ENCODE peak calls at places on chromosomes 16 and 17, in nine cellular contexts. One of them, this sample, is unnamed.

GRCh38 chr17:76540381-76541300 is 797 bp downstream of the PRCD start:
- DNase-seq in NCI-H2081: peak; percentile 78
- DNase-seq in Calu3: peak; percentile 89
- DNase-seq in NAMALWA: peak; percentile 52
- DNase-seq in HT1080: peak; percentile 73
- DNase-seq in foreskin fibroblast: peak; percentile 98
- DNase-seq in T-helper 1 cell: peak; percentile 26
- DNase-seq in NCI-H1105: peak; percentile 68
- DNase-seq in naive B cell: peak; percentile 24
- DNase-seq in this sample: peak; percentile 95

GRCh38 chr16:16118337-16118736 is 105.0 kb downstream of the ABCC6 start:
- DNase-seq in NCI-H2081: no peak
- DNase-seq in Calu3: no peak
- DNase-seq in NAMALWA: no peak
- DNase-seq in HT1080: no peak
- DNase-seq in foreskin fibroblast: no peak
- DNase-seq in T-helper 1 cell: no peak
- DNase-seq in NCI-H1105: no peak
- DNase-seq in naive B cell: no peak
- DNase-seq in this sample: no peak

GRCh38 chr17:79171152-79171551 is 96.5 kb downstream of the ENGASE start:
- DNase-seq in NCI-H2081: no peak
- DNase-seq in Calu3: no peak
- DNase-seq in NAMALWA: no peak
- DNase-seq in HT1080: no peak
- DNase-seq in foreskin fibroblast: peak; percentile 39
- DNase-seq in T-helper 1 cell: no peak
- DNase-seq in NCI-H1105: no peak
- DNase-seq in naive B cell: no peak
- DNase-seq in this sample: no peak

GRCh38 chr17:57638284-57638683 is 106.8 kb downstream of the CCDC182 start:
- DNase-seq in NCI-H2081: no peak
- DNase-seq in Calu3: no peak
- DNase-seq in NAMALWA: no peak
- DNase-seq in HT1080: no peak
- DNase-seq in foreskin fibroblast: no peak
- DNase-seq in T-helper 1 cell: no peak
- DNase-seq in NCI-H1105: no peak
- DNase-seq in naive B cell: no peak
- DNase-seq in this sample: no peak

GRCh38 chr17:42122371-42123303 is at the start of gene HSPB9:
- DNase-seq in NCI-H2081: peak; percentile 23
- DNase-seq in Calu3: no peak
- DNase-seq in NAMALWA: no peak
- DNase-seq in HT1080: no peak
- DNase-seq in foreskin fibroblast: peak; percentile 26
- DNase-seq in T-helper 1 cell: no peak
- DNase-seq in NCI-H1105: peak; percentile 59
- DNase-seq in naive B cell: no peak
- DNase-seq in this sample: peak; percentile 88

GRCh38 chr17:43393944-43394482 is 4.8 kb upstream of the ARL4D start:
- DNase-seq in NCI-H2081: peak; percentile 89
- DNase-seq in Calu3: peak; percentile 96
- DNase-seq in NAMALWA: peak; percentile 92
- DNase-seq in HT1080: peak; percentile 72
- DNase-seq in foreskin fibroblast: peak; percentile 93
- DNase-seq in T-helper 1 cell: peak; percentile 82
- DNase-seq in NCI-H1105: peak; percentile 73
- DNase-seq in naive B cell: peak; percentile 82
- DNase-seq in this sample: peak; percentile 91

GRCh38 chr17:70076189-70076588 is 1.2 kb downstream of the KCNJ16 start:
- DNase-seq in NCI-H2081: no peak
- DNase-seq in Calu3: no peak
- DNase-seq in NAMALWA: no peak
- DNase-seq in HT1080: no peak
- DNase-seq in foreskin fibroblast: peak; percentile 36
- DNase-seq in T-helper 1 cell: no peak
- DNase-seq in NCI-H1105: no peak
- DNase-seq in naive B cell: no peak
- DNase-seq in this sample: no peak

GRCh38 chr17:82305727-82306300 is 11.6 kb downstream of the CD7 start:
- DNase-seq in NCI-H2081: no peak
- DNase-seq in Calu3: no peak
- DNase-seq in NAMALWA: no peak
- DNase-seq in HT1080: no peak
- DNase-seq in foreskin fibroblast: peak; percentile 47
- DNase-seq in T-helper 1 cell: no peak
- DNase-seq in NCI-H1105: no peak
- DNase-seq in naive B cell: no peak
- DNase-seq in this sample: no peak

GRCh38 chr16:81567987-81568748 is 123.6 kb downstream of the CMIP start:
- DNase-seq in NCI-H2081: no peak
- DNase-seq in Calu3: peak; percentile 81
- DNase-seq in NAMALWA: no peak
- DNase-seq in HT1080: peak; percentile 77
- DNase-seq in foreskin fibroblast: peak; percentile 84
- DNase-seq in T-helper 1 cell: no peak
- DNase-seq in NCI-H1105: no peak
- DNase-seq in naive B cell: no peak
- DNase-seq in this sample: no peak

GRCh38 chr17:3771140-3771539 is 29.8 kb downstream of the ITGAE start:
- DNase-seq in NCI-H2081: no peak
- DNase-seq in Calu3: no peak
- DNase-seq in NAMALWA: no peak
- DNase-seq in HT1080: no peak
- DNase-seq in foreskin fibroblast: no peak
- DNase-seq in T-helper 1 cell: no peak
- DNase-seq in NCI-H1105: no peak
- DNase-seq in naive B cell: no peak
- DNase-seq in this sample: no peak

GRCh38 chr17:77708049-77708448 is 250.5 kb upstream of the TNRC6C start:
- DNase-seq in NCI-H2081: no peak
- DNase-seq in Calu3: no peak
- DNase-seq in NAMALWA: no peak
- DNase-seq in HT1080: no peak
- DNase-seq in foreskin fibroblast: no peak
- DNase-seq in T-helper 1 cell: no peak
- DNase-seq in NCI-H1105: no peak
- DNase-seq in naive B cell: no peak
- DNase-seq in this sample: no peak

GRCh38 chr17:15249487-15249886 is 15.6 kb downstream of the PMP22 start:
- DNase-seq in NCI-H2081: no peak
- DNase-seq in Calu3: no peak
- DNase-seq in NAMALWA: no peak
- DNase-seq in HT1080: no peak
- DNase-seq in foreskin fibroblast: no peak
- DNase-seq in T-helper 1 cell: no peak
- DNase-seq in NCI-H1105: no peak
- DNase-seq in naive B cell: no peak
- DNase-seq in this sample: no peak

GRCh38 chr17:64058547-64059115 is 38.2 kb upstream of the ICAM2 start:
- DNase-seq in NCI-H2081: no peak
- DNase-seq in Calu3: no peak
- DNase-seq in NAMALWA: peak; percentile 74
- DNase-seq in HT1080: no peak
- DNase-seq in foreskin fibroblast: no peak
- DNase-seq in T-helper 1 cell: no peak
- DNase-seq in NCI-H1105: no peak
- DNase-seq in naive B cell: no peak
- DNase-seq in this sample: no peak

GRCh38 chr17:44402564-44403172 is 13.2 kb upstream of the ITGA2B start:
- DNase-seq in NCI-H2081: no peak
- DNase-seq in Calu3: no peak
- DNase-seq in NAMALWA: no peak
- DNase-seq in HT1080: no peak
- DNase-seq in foreskin fibroblast: no peak
- DNase-seq in T-helper 1 cell: peak; percentile 47
- DNase-seq in NCI-H1105: no peak
- DNase-seq in naive B cell: no peak
- DNase-seq in this sample: no peak

GRCh38 chr16:29848420-29849297 is 14.4 kb downstream of the CDIPT start:
- DNase-seq in NCI-H2081: peak; percentile 24
- DNase-seq in Calu3: peak; percentile 85
- DNase-seq in NAMALWA: peak; percentile 76
- DNase-seq in HT1080: peak; percentile 42
- DNase-seq in foreskin fibroblast: peak; percentile 82
- DNase-seq in T-helper 1 cell: peak; percentile 79
- DNase-seq in NCI-H1105: peak; percentile 4
- DNase-seq in naive B cell: peak; percentile 56
- DNase-seq in this sample: peak; percentile 78

GRCh38 chr17:80816241-80817103 is 175.2 kb upstream of the CHMP6 start:
- DNase-seq in NCI-H2081: no peak
- DNase-seq in Calu3: no peak
- DNase-seq in NAMALWA: no peak
- DNase-seq in HT1080: no peak
- DNase-seq in foreskin fibroblast: no peak
- DNase-seq in T-helper 1 cell: no peak
- DNase-seq in NCI-H1105: no peak
- DNase-seq in naive B cell: no peak
- DNase-seq in this sample: no peak

GRCh38 chr16:24846548-24847357 is 990 bp downstream of the SLC5A11 start:
- DNase-seq in NCI-H2081: no peak
- DNase-seq in Calu3: no peak
- DNase-seq in NAMALWA: no peak
- DNase-seq in HT1080: no peak
- DNase-seq in foreskin fibroblast: no peak
- DNase-seq in T-helper 1 cell: no peak
- DNase-seq in NCI-H1105: no peak
- DNase-seq in naive B cell: no peak
- DNase-seq in this sample: no peak

GRCh38 chr17:75842963-75843576 is 1.1 kb downstream of the UNC13D start:
- DNase-seq in NCI-H2081: no peak
- DNase-seq in Calu3: no peak
- DNase-seq in NAMALWA: no peak
- DNase-seq in HT1080: no peak
- DNase-seq in foreskin fibroblast: no peak
- DNase-seq in T-helper 1 cell: peak; percentile 55
- DNase-seq in NCI-H1105: no peak
- DNase-seq in naive B cell: no peak
- DNase-seq in this sample: no peak

GRCh38 chr16:50297301-50298074 is 31.1 kb downstream of the ADCY7 start:
- DNase-seq in NCI-H2081: peak; percentile 26
- DNase-seq in Calu3: no peak
- DNase-seq in NAMALWA: peak; percentile 43
- DNase-seq in HT1080: no peak
- DNase-seq in foreskin fibroblast: no peak
- DNase-seq in T-helper 1 cell: no peak
- DNase-seq in NCI-H1105: no peak
- DNase-seq in naive B cell: no peak
- DNase-seq in this sample: peak; percentile 63

GRCh38 chr17:14019186-14019956 is 49.9 kb upstream of the COX10 start:
- DNase-seq in NCI-H2081: no peak
- DNase-seq in Calu3: no peak
- DNase-seq in NAMALWA: no peak
- DNase-seq in HT1080: peak; percentile 74
- DNase-seq in foreskin fibroblast: peak; percentile 60
- DNase-seq in T-helper 1 cell: peak; percentile 51
- DNase-seq in NCI-H1105: no peak
- DNase-seq in naive B cell: no peak
- DNase-seq in this sample: no peak

GRCh38 chr17:82589851-82590180 is 58.4 kb downstream of the WDR45B start:
- DNase-seq in NCI-H2081: no peak
- DNase-seq in Calu3: no peak
- DNase-seq in NAMALWA: no peak
- DNase-seq in HT1080: no peak
- DNase-seq in foreskin fibroblast: no peak
- DNase-seq in T-helper 1 cell: no peak
- DNase-seq in NCI-H1105: no peak
- DNase-seq in naive B cell: no peak
- DNase-seq in this sample: no peak

GRCh38 chr16:83744521-83744981 is 63.2 kb upstream of the HSBP1 start:
- DNase-seq in NCI-H2081: no peak
- DNase-seq in Calu3: peak; percentile 7
- DNase-seq in NAMALWA: no peak
- DNase-seq in HT1080: peak; percentile 24
- DNase-seq in foreskin fibroblast: peak; percentile 37
- DNase-seq in T-helper 1 cell: no peak
- DNase-seq in NCI-H1105: no peak
- DNase-seq in naive B cell: peak; percentile 43
- DNase-seq in this sample: no peak

GRCh38 chr16:25134306-25134705 is 22.8 kb downstream of the LCMT1 start:
- DNase-seq in NCI-H2081: no peak
- DNase-seq in Calu3: no peak
- DNase-seq in NAMALWA: no peak
- DNase-seq in HT1080: peak; percentile 35
- DNase-seq in foreskin fibroblast: no peak
- DNase-seq in T-helper 1 cell: no peak
- DNase-seq in NCI-H1105: no peak
- DNase-seq in naive B cell: no peak
- DNase-seq in this sample: no peak

GRCh38 chr16:25896412-25896811 is 204.7 kb downstream of the HS3ST4 start:
- DNase-seq in NCI-H2081: no peak
- DNase-seq in Calu3: no peak
- DNase-seq in NAMALWA: no peak
- DNase-seq in HT1080: no peak
- DNase-seq in foreskin fibroblast: no peak
- DNase-seq in T-helper 1 cell: no peak
- DNase-seq in NCI-H1105: peak; percentile 26
- DNase-seq in naive B cell: no peak
- DNase-seq in this sample: no peak

GRCh38 chr16:3938843-3939624 is 58.5 kb upstream of the CREBBP start:
- DNase-seq in NCI-H2081: peak; percentile 43
- DNase-seq in Calu3: peak; percentile 70
- DNase-seq in NAMALWA: peak; percentile 67
- DNase-seq in HT1080: peak; percentile 52
- DNase-seq in foreskin fibroblast: peak; percentile 80
- DNase-seq in T-helper 1 cell: peak; percentile 48
- DNase-seq in NCI-H1105: peak; percentile 20
- DNase-seq in naive B cell: peak; percentile 57
- DNase-seq in this sample: peak; percentile 60

This sample was measured in DMS53.